ENCODE peak calls at places on chromosomes 2 and 18, in six cellular contexts. One of them, this sample, is unnamed.

GRCh38 chr2:130806370-130806769 is 30.3 kb upstream of the ARHGEF4 start:
- DNase-seq in body of pancreas: no peak
- DNase-seq in AG10803: no peak
- DNase-seq in fibroblast of lung: no peak
- DNase-seq in epithelial cell of esophagus: no peak
- DNase-seq in sigmoid colon: no peak
- DNase-seq in this sample: no peak

GRCh38 chr18:23918395-23919032 is 96.0 kb upstream of the TTC39C start:
- DNase-seq in fibroblast of lung: peak; percentile 58
- DNase-seq in body of pancreas: peak; percentile 74
- DNase-seq in epithelial cell of esophagus: peak; percentile 62
- DNase-seq in sigmoid colon: peak; percentile 81
- DNase-seq in AG10803: peak; percentile 40
- DNase-seq in this sample: peak; percentile 73

GRCh38 chr2:172092716-172093415 is 7.6 kb downstream of the DLX1 start:
- DNase-seq in body of pancreas: no peak
- DNase-seq in fibroblast of lung: no peak
- DNase-seq in AG10803: no peak
- DNase-seq in epithelial cell of esophagus: no peak
- DNase-seq in sigmoid colon: no peak
- DNase-seq in this sample: no peak

GRCh38 chr2:224145751-224146355 is 106.8 kb upstream of the SERPINE2 start:
- DNase-seq in epithelial cell of esophagus: peak; percentile 83
- DNase-seq in sigmoid colon: no peak
- DNase-seq in fibroblast of lung: peak; percentile 76
- DNase-seq in AG10803: peak; percentile 92
- DNase-seq in body of pancreas: no peak
- DNase-seq in this sample: peak; percentile 91

GRCh38 chr2:213281156-213281555 is 3.1 kb upstream of the SPAG16 start:
- DNase-seq in epithelial cell of esophagus: no peak
- DNase-seq in AG10803: peak; percentile 76
- DNase-seq in sigmoid colon: no peak
- DNase-seq in body of pancreas: no peak
- DNase-seq in fibroblast of lung: peak; percentile 58
- DNase-seq in this sample: peak; percentile 71

GRCh38 chr2:217451634-217452033 is 551.2 kb downstream of the TNS1 start:
- DNase-seq in body of pancreas: no peak
- DNase-seq in epithelial cell of esophagus: no peak
- DNase-seq in AG10803: peak; percentile 15
- DNase-seq in sigmoid colon: no peak
- DNase-seq in fibroblast of lung: peak; percentile 68
- DNase-seq in this sample: peak; percentile 43

GRCh38 chr2:106970471-106971261 is 84.7 kb upstream of the ST6GAL2 start:
- DNase-seq in body of pancreas: no peak
- DNase-seq in epithelial cell of esophagus: peak; percentile 4
- DNase-seq in AG10803: peak; percentile 56
- DNase-seq in sigmoid colon: no peak
- DNase-seq in fibroblast of lung: peak; percentile 45
- DNase-seq in this sample: peak; percentile 55

GRCh38 chr18:48997985-48998831 is 47.4 kb upstream of the SMAD7 start:
- DNase-seq in epithelial cell of esophagus: peak; percentile 97
- DNase-seq in AG10803: peak; percentile 97
- DNase-seq in fibroblast of lung: peak; percentile 85
- DNase-seq in sigmoid colon: peak; percentile 82
- DNase-seq in body of pancreas: peak; percentile 66
- DNase-seq in this sample: peak; percentile 94

GRCh38 chr2:116719841-116720240 is 1094.7 kb upstream of the DDX18 start:
- DNase-seq in AG10803: no peak
- DNase-seq in sigmoid colon: no peak
- DNase-seq in fibroblast of lung: peak; percentile 3
- DNase-seq in body of pancreas: no peak
- DNase-seq in epithelial cell of esophagus: peak; percentile 90
- DNase-seq in this sample: no peak

GRCh38 chr2:55587-56448 is 9.5 kb upstream of the FAM110C start:
- DNase-seq in body of pancreas: no peak
- DNase-seq in epithelial cell of esophagus: no peak
- DNase-seq in sigmoid colon: no peak
- DNase-seq in AG10803: no peak
- DNase-seq in fibroblast of lung: no peak
- DNase-seq in this sample: no peak

GRCh38 chr2:238720232-238720672 is 127.6 kb upstream of the TWIST2 start:
- DNase-seq in fibroblast of lung: peak; percentile 38
- DNase-seq in body of pancreas: no peak
- DNase-seq in AG10803: peak; percentile 52
- DNase-seq in epithelial cell of esophagus: peak; percentile 93
- DNase-seq in sigmoid colon: no peak
- DNase-seq in this sample: peak; percentile 47

GRCh38 chr2:16870677-16871076 is 205.0 kb upstream of the CYRIA start:
- DNase-seq in AG10803: no peak
- DNase-seq in epithelial cell of esophagus: peak; percentile 27
- DNase-seq in fibroblast of lung: no peak
- DNase-seq in sigmoid colon: no peak
- DNase-seq in body of pancreas: no peak
- DNase-seq in this sample: no peak

GRCh38 chr2:198691236-198691635 is 766.5 kb downstream of the SATB2 start:
- DNase-seq in fibroblast of lung: no peak
- DNase-seq in AG10803: no peak
- DNase-seq in body of pancreas: no peak
- DNase-seq in epithelial cell of esophagus: no peak
- DNase-seq in sigmoid colon: no peak
- DNase-seq in this sample: no peak

GRCh38 chr2:8608411-8608954 is 73.4 kb upstream of the ID2 start:
- DNase-seq in AG10803: peak; percentile 35
- DNase-seq in epithelial cell of esophagus: no peak
- DNase-seq in body of pancreas: no peak
- DNase-seq in fibroblast of lung: no peak
- DNase-seq in sigmoid colon: no peak
- DNase-seq in this sample: peak; percentile 43

GRCh38 chr2:240131296-240131695 is 4.8 kb downstream of the COPS9 start:
- DNase-seq in body of pancreas: no peak
- DNase-seq in fibroblast of lung: no peak
- DNase-seq in epithelial cell of esophagus: no peak
- DNase-seq in AG10803: no peak
- DNase-seq in sigmoid colon: no peak
- DNase-seq in this sample: no peak

GRCh38 chr18:79519751-79520472 is 124.2 kb downstream of the NFATC1 start:
- DNase-seq in sigmoid colon: no peak
- DNase-seq in fibroblast of lung: peak; percentile 6
- DNase-seq in AG10803: no peak
- DNase-seq in epithelial cell of esophagus: no peak
- DNase-seq in body of pancreas: no peak
- DNase-seq in this sample: no peak

GRCh38 chr2:29281585-29281984 is 166.4 kb downstream of the CLIP4 start:
- DNase-seq in AG10803: peak; percentile 8
- DNase-seq in body of pancreas: peak; percentile 56
- DNase-seq in fibroblast of lung: peak; percentile 26
- DNase-seq in sigmoid colon: peak; percentile 73
- DNase-seq in epithelial cell of esophagus: peak; percentile 50
- DNase-seq in this sample: peak; percentile 67

GRCh38 chr2:223888251-223888650 is 50.9 kb upstream of the AP1S3 start:
- DNase-seq in sigmoid colon: no peak
- DNase-seq in epithelial cell of esophagus: no peak
- DNase-seq in body of pancreas: no peak
- DNase-seq in fibroblast of lung: no peak
- DNase-seq in AG10803: no peak
- DNase-seq in this sample: no peak

GRCh38 chr18:24114924-24115549 is 23.8 kb upstream of the CABYR start:
- DNase-seq in fibroblast of lung: peak; percentile 21
- DNase-seq in AG10803: no peak
- DNase-seq in epithelial cell of esophagus: no peak
- DNase-seq in body of pancreas: no peak
- DNase-seq in sigmoid colon: no peak
- DNase-seq in this sample: no peak

GRCh38 chr2:224956706-224957105 is 85.6 kb downstream of the DOCK10 start:
- DNase-seq in body of pancreas: no peak
- DNase-seq in sigmoid colon: no peak
- DNase-seq in fibroblast of lung: no peak
- DNase-seq in epithelial cell of esophagus: no peak
- DNase-seq in AG10803: no peak
- DNase-seq in this sample: no peak

DNA sequence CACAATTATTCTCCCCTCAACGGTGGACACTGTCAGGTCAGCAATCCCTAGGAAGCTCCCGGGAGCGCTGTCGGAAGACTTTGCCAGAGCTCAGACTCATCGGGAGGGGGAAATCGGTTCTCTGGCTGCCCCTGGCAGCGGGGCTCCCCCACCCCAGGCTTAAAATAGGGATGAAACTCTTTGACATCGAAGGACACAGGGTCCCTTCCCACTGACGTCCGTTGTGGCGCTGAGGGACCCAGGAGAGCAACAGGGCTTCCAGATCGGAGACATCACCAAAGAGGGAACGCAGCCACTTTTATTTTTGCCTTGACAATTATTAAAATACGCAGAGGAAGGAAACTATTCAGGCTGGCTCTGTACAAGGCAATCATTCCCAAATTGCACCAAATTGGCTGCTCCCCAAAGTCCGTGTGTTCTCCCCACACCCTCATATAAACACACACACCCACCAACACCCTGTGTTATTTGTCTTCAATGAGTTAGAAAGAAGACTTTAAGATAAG is 249.0 kb downstream of the CDH20 start:
- DNase-seq in AG10803: no peak
- DNase-seq in fibroblast of lung: no peak
- DNase-seq in sigmoid colon: no peak
- DNase-seq in body of pancreas: no peak
- DNase-seq in epithelial cell of esophagus: no peak
- DNase-seq in this sample: peak; percentile 55
- H3K4me3 ChIP-seq in AG10803: peak overlapping the region; percentile 56
- H3K4me3 ChIP-seq in fibroblast of lung: peak overlapping the region; percentile 58
- H3K4me3 ChIP-seq in sigmoid colon: peak overlapping the region; percentile 28
- H3K4me3 ChIP-seq in body of pancreas: no peak overlapping the region
- H3K4me3 ChIP-seq in epithelial cell of esophagus: peak overlapping the region; percentile 43
- H3K4me3 ChIP-seq in this sample: peak overlapping the region; percentile 61

GRCh38 chr2:134988994-134989605 is 58.1 kb downstream of the MAP3K19 start:
- DNase-seq in AG10803: peak; percentile 40
- DNase-seq in fibroblast of lung: peak; percentile 63
- DNase-seq in sigmoid colon: no peak
- DNase-seq in body of pancreas: no peak
- DNase-seq in epithelial cell of esophagus: peak; percentile 49
- DNase-seq in this sample: peak; percentile 61
- TF ChIP-seq CTCF in AG10803: peak; percentile 55
- TF ChIP-seq CTCF in fibroblast of lung: no peak
- TF ChIP-seq CTCF in sigmoid colon: peak; percentile 9
- TF ChIP-seq CTCF in body of pancreas: peak; percentile 43
- TF ChIP-seq CTCF in epithelial cell of esophagus: peak; percentile 29
- TF ChIP-seq CTCF in this sample: peak; percentile 48

GRCh38 chr2:219112070-219112421 is 48.6 kb downstream of the NHEJ1 start:
- DNase-seq in epithelial cell of esophagus: no peak
- DNase-seq in sigmoid colon: no peak
- DNase-seq in fibroblast of lung: no peak
- DNase-seq in AG10803: no peak
- DNase-seq in body of pancreas: no peak
- DNase-seq in this sample: no peak
- H3K4me3 ChIP-seq in epithelial cell of esophagus: no peak overlapping the region
- H3K4me3 ChIP-seq in sigmoid colon: no peak overlapping the region
- H3K4me3 ChIP-seq in fibroblast of lung: no peak overlapping the region
- H3K4me3 ChIP-seq in AG10803: no peak overlapping the region
- H3K4me3 ChIP-seq in body of pancreas: no peak overlapping the region
- H3K4me3 ChIP-seq in this sample: no peak overlapping the region

DNA sequence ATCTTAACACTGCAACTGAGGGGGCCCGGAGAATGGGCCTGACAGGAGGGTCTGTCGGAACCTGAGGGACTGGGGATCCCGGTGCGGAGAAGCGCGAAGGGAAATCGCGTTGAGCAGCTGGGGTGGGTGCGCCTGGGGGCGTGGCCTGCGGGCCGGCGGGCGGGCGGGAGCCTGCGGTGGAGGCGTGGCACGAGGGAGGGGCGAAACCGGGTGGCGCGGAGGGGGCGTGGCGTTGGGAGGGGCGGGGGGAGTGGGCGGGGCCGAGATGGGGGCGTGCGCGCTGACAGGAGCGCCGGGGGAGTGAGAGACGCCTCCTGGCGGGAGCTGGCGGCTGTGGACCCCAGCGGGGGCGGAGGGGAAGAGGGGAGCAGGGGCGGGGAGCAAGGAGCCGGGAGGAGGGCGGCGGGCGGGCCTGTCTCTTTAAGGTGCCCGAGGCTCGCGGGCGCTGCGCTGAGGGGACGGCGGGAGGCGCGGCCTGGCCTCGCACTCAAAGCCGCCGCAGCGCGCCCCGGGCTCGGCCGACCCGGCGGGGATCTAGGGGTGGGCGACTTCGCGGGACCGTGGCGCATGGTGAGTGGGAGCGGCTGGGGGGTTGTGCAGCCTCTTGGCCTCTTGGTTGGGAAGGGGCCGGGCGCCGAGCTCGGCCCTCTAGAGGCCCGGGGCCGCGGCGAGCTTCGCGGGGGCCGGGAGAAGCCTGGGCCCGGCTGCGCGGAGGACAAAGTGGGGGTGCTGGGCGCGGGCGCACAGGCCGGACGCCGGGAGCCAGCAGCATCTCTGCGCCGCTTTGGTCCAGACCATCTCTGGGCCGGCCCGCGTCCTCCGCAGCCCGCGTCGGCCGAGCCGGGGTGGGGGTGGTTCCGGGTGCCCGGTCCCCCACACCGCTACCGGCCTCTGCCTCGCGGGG is at the start of gene TWSG1:
- DNase-seq in sigmoid colon: peak; percentile 98
- DNase-seq in fibroblast of lung: peak; percentile 95
- DNase-seq in AG10803: peak; percentile 95
- DNase-seq in body of pancreas: peak; percentile 91
- DNase-seq in epithelial cell of esophagus: peak; percentile 94
- DNase-seq in this sample: peak; percentile 92
- TF ChIP-seq CTCF in sigmoid colon: no peak
- TF ChIP-seq CTCF in fibroblast of lung: peak; percentile 15
- TF ChIP-seq CTCF in AG10803: peak; percentile 41
- TF ChIP-seq CTCF in body of pancreas: peak; percentile 53
- TF ChIP-seq CTCF in epithelial cell of esophagus: peak; percentile 42
- TF ChIP-seq CTCF in this sample: peak; percentile 51

DNA sequence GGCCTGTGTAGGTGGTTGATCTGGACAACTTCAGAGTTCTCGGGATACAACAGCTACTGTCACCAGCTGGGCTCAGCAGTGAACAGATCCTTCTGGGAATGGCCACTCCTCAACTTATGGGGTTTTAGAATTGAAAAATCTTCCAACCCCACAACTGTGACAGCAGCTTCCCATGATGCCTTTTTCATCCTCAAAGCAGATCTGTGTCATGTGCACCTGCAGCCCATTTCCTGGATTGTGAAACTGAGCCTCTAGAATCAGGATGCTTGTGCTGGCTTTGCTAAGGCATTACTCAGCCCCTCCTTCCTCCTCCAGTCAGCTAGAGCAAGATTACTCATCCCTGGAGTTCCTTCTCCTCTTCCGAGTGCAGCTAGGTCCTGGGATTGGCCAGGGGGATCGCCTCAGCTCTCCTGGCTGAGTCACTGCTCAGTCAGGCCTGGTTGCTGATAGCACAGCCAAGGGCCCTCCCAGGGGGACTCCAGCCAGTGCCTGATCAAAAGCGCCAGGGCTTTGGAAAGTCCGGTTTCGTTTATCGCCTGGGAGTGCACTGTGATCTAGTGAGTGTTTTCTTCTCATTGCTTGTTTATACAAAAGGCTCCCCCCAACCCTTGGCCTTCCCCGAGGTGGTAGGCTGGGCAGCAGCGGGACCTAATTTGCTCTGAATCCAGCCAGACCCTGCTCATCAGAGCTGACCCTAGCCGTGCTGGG is 2.4 kb upstream of the LPIN1 start:
- DNase-seq in body of pancreas: peak; percentile 97
- DNase-seq in fibroblast of lung: peak; percentile 100
- DNase-seq in AG10803: peak; percentile 99
- DNase-seq in sigmoid colon: peak; percentile 98
- DNase-seq in epithelial cell of esophagus: peak; percentile 100
- DNase-seq in this sample: peak; percentile 100
- H3K4me3 ChIP-seq in body of pancreas: no peak overlapping the region
- H3K4me3 ChIP-seq in fibroblast of lung: peak overlapping the region; percentile 50
- H3K4me3 ChIP-seq in AG10803: peak overlapping the region; percentile 45
- H3K4me3 ChIP-seq in sigmoid colon: peak overlapping the region; percentile 30
- H3K4me3 ChIP-seq in epithelial cell of esophagus: no peak overlapping the region
- H3K4me3 ChIP-seq in this sample: peak overlapping the region; percentile 49